ENCODE peak calls at places on chromosomes 6 and 20, in ten cellular contexts. N is NB4; B is stimulated activated CD4-positive, alpha-beta T cell treated with anti-CD3 and anti-CD28 coated beads, Interleukin-4, amount 100 ng/mL, for 1 hour; G is hypothalamus; F is HEK293T; U is omental fat pad; A is retina; R is activated CD4-positive, alpha-beta T cell treated with anti-CD3 and anti-CD28 coated beads, Interleukin-2, amount 50 U/mL, for 48 hours; Q is T-cell; E is type B pancreatic cell. J is an unnamed sample.

GRCh38 chr6:21003780-21004541 is 469.7 kb downstream of the CDKAL1 start:
- DNase-seq in N (no peak), Q (no peak), G (no peak), A (no peak), R (no peak), F (no peak), U (no peak), B (no peak), E (no peak), J (no peak)

GRCh38 chr6:30156262-30156599 is 4.8 kb downstream of the TRIM10 start:
- DNase-seq in U (no peak), Q (no peak), B (no peak), G (no peak), A (no peak), N (peak), E (no peak), R (no peak), F (peak), J (no peak)

GRCh38 chr20:32302507-32302872 is 25.0 kb downstream of the KIF3B start:
- DNase-seq in F (no peak), N (no peak), B (no peak), U (no peak), R (no peak), A (peak), E (no peak), G (no peak), Q (no peak), J (no peak)

GRCh38 chr6:88573971-88574370 is 389.4 kb downstream of the RNGTT start:
- DNase-seq in N (no peak), A (peak), B (no peak), F (no peak), R (no peak), Q (no peak), G (no peak), E (no peak), U (no peak), J (no peak)

GRCh38 chr20:18677126-18677525 is 89.3 kb downstream of the DTD1 start:
- DNase-seq in Q (no peak), U (no peak), G (no peak), A (no peak), R (no peak), N (no peak), E (no peak), F (no peak), B (no peak), J (no peak)

GRCh38 chr20:60454491-60454890 is 496.3 kb downstream of the CDH26 start:
- DNase-seq in A (no peak), F (no peak), Q (no peak), B (no peak), N (no peak), R (no peak), G (no peak), E (no peak), U (no peak), J (no peak)

GRCh38 chr20:23118766-23119165 is 32.6 kb upstream of the CD93 start:
- DNase-seq in G (no peak), Q (no peak), F (no peak), B (no peak), E (no peak), U (no peak), A (no peak), R (no peak), N (no peak), J (no peak)

GRCh38 chr6:15901141-15902115 is 227.5 kb upstream of the MYLIP start:
- DNase-seq in Q (no peak), F (no peak), E (no peak), A (no peak), G (no peak), N (peak), B (no peak), R (peak), U (no peak), J (no peak)

GRCh38 chr20:43781215-43781614 is 54.4 kb upstream of the GTSF1L start:
- DNase-seq in A (no peak), N (no peak), G (no peak), F (no peak), B (no peak), E (no peak), Q (no peak), R (no peak), U (no peak), J (peak)

GRCh38 chr20:6231551-6231950 is 108.7 kb upstream of the FERMT1 start:
- DNase-seq in Q (no peak), A (no peak), B (no peak), R (no peak), F (no peak), E (no peak), N (no peak), G (no peak), U (no peak), J (no peak)

GRCh38 chr6:137342607-137343186 is 123.5 kb upstream of the IFNGR1 start:
- DNase-seq in G (no peak), B (no peak), R (peak), N (peak), Q (no peak), F (peak), U (no peak), E (no peak), A (no peak), J (peak)

GRCh38 chr6:157224178-157224956 is 99.0 kb downstream of the TMEM242 start:
- DNase-seq in U (no peak), B (no peak), A (peak), G (no peak), N (peak), E (peak), F (no peak), R (peak), Q (no peak), J (no peak)

GRCh38 chr20:3901028-3901746 is 12.0 kb downstream of the PANK2 start:
- DNase-seq in G (no peak), A (no peak), Q (no peak), F (no peak), B (no peak), E (no peak), R (no peak), U (no peak), N (peak), J (no peak)

GRCh38 chr6:78611886-78612480 is 255.4 kb upstream of the IRAK1BP1 start:
- DNase-seq in B (no peak), G (no peak), R (no peak), E (no peak), A (no peak), Q (no peak), F (peak), U (no peak), N (peak), J (no peak)

GRCh38 chr6:155436981-155437749 is 18.5 kb downstream of the NOX3 start:
- DNase-seq in N (no peak), B (no peak), R (no peak), G (no peak), F (no peak), E (no peak), A (no peak), U (no peak), Q (no peak), J (no peak)

GRCh38 chr20:14069796-14070195 is 74.5 kb downstream of the MACROD2 start:
- DNase-seq in U (no peak), Q (no peak), E (no peak), N (peak), R (no peak), F (no peak), A (no peak), B (no peak), G (no peak), J (no peak)

GRCh38 chr6:124197148-124197547 is 393.5 kb downstream of the NKAIN2 start:
- DNase-seq in U (no peak), N (no peak), R (no peak), A (no peak), G (no peak), E (no peak), B (no peak), F (no peak), Q (no peak), J (no peak)

GRCh38 chr20:1995531-1996310 is 1.9 kb upstream of the PDYN start:
- DNase-seq in E (peak), A (no peak), R (no peak), N (no peak), Q (no peak), B (no peak), F (no peak), G (no peak), U (no peak), J (no peak)

GRCh38 chr6:108669673-108670072 is 109.0 kb downstream of the FOXO3 start:
- DNase-seq in Q (no peak), E (no peak), N (no peak), B (no peak), F (no peak), A (no peak), G (no peak), R (no peak), U (no peak), J (no peak)

GRCh38 chr6:95231416-95231815 is 345.9 kb upstream of the MANEA start:
- DNase-seq in Q (no peak), N (no peak), E (no peak), U (no peak), F (no peak), G (no peak), A (no peak), B (no peak), R (no peak), J (no peak)

GRCh38 chr6:117265425-117266266 is at the start of gene VGLL2:
- DNase-seq in E (peak), Q (no peak), F (peak), A (peak), U (no peak), G (peak), B (no peak), N (no peak), R (no peak), J (no peak)

GRCh38 chr20:53949319-53949839 is 121.0 kb downstream of the BCAS1 start:
- DNase-seq in E (no peak), F (no peak), Q (peak), B (peak), R (peak), A (no peak), U (no peak), N (peak), G (no peak), J (peak)

GRCh38 chr6:159602370-159603185 is 90.5 kb downstream of the SOD2 start:
- DNase-seq in E (no peak), Q (no peak), F (no peak), B (no peak), R (no peak), A (no peak), G (no peak), N (no peak), U (no peak), J (no peak)

GRCh38 chr6:129638055-129639019 is 71.6 kb downstream of the ARHGAP18 start:
- DNase-seq in Q (no peak), B (no peak), F (no peak), A (no peak), N (no peak), E (no peak), U (no peak), G (no peak), R (no peak), J (no peak)

GRCh38 chr6:89251976-89252375 is 34.8 kb upstream of the GABRR1 start:
- DNase-seq in E (no peak), N (no peak), B (no peak), U (no peak), F (no peak), Q (no peak), G (no peak), A (no peak), R (no peak), J (no peak)